ENCODE peak calls at places on chromosomes 7 and 10, in five cellular contexts. P, B, L, S and Z are unnamed samples.

GRCh38 chr10:58775960-58776574 is 263.4 kb downstream of the BICC1 start:
- DNase-seq in S (peak), L (no peak), P (peak), B (no peak), Z (peak)

GRCh38 chr10:72162978-72163377 is 52.8 kb upstream of the ANAPC16 start:
- DNase-seq in P (peak), L (no peak), S (peak), B (peak), Z (peak)

GRCh38 chr7:1678070-1678543 is 8.0 kb downstream of the ELFN1 start:
- DNase-seq in P (no peak), B (no peak), S (no peak), L (no peak), Z (no peak)

GRCh38 chr10:130403153-130403890 is 267.1 kb downstream of the GLRX3 start:
- DNase-seq in B (no peak), L (no peak), S (no peak), P (no peak), Z (no peak)

GRCh38 chr10:33114451-33114944 is 156.5 kb upstream of the ITGB1 start:
- DNase-seq in L (no peak), P (peak), B (no peak), S (peak), Z (no peak)

GRCh38 chr7:13282377-13282980 is 595.0 kb downstream of the ARL4A start:
- DNase-seq in B (peak), S (peak), P (peak), L (no peak), Z (peak)

GRCh38 chr10:103661198-103661950 is 167.9 kb downstream of the NEURL1 start:
- DNase-seq in P (peak), B (peak), L (peak), S (peak), Z (no peak)

GRCh38 chr7:95609277-95609971 is 13.1 kb upstream of the PDK4 start:
- DNase-seq in L (peak), P (peak), S (peak), B (no peak), Z (peak)

GRCh38 chr10:3782456-3783312 is 2.3 kb downstream of the KLF6 start:
- DNase-seq in L (peak), S (peak), B (peak), P (peak), Z (peak)

GRCh38 chr7:3995187-3995586 is 686.9 kb upstream of the FOXK1 start:
- DNase-seq in B (no peak), L (no peak), S (no peak), P (no peak), Z (no peak)

GRCh38 chr10:49539320-49539885 is 482 bp upstream of the ERCC6 start:
- DNase-seq in B (no peak), P (peak), S (peak), L (no peak), Z (peak)

GRCh38 chr7:77791336-77791735 is 6.9 kb downstream of the TMEM60 start:
- DNase-seq in L (no peak), B (no peak), S (no peak), P (no peak), Z (peak)

GRCh38 chr7:99083068-99083651 is 60.7 kb downstream of the SMURF1 start:
- DNase-seq in P (peak), B (no peak), S (peak), L (no peak), Z (peak)